ENCODE peak calls at places on chromosomes 4 and X, in ten cellular contexts. P, D, E, L, B, V, C, Q, T and W are unnamed samples.

GRCh38 chr4:169770411-169770810 is 12.7 kb upstream of the HPF1 start:
- DNase-seq in Q (no peak), T (peak; percentile 51), E (no peak), V (no peak), C (no peak), B (no peak), D (no peak), L (no peak), P (peak; percentile 28), W (no peak)

GRCh38 chr4:100539706-100540105 is 21.9 kb upstream of the EMCN start:
- DNase-seq in P (no peak), V (no peak), C (no peak), E (no peak), Q (no peak), L (no peak), D (no peak), T (no peak), B (no peak), W (peak; percentile 47)

GRCh38 chrX:24515447-24515846 is 50.4 kb downstream of the PDK3 start:
- DNase-seq in D (no peak), C (peak; percentile 48), Q (no peak), P (peak; percentile 38), V (peak; percentile 4), T (peak; percentile 2), B (no peak), E (no peak), L (no peak), W (no peak)

GRCh38 chrX:17499512-17499911 is 124.5 kb downstream of the NHS start:
- DNase-seq in T (no peak), L (no peak), C (no peak), V (no peak), E (no peak), P (no peak), D (no peak), Q (no peak), B (no peak), W (no peak)

GRCh38 chr4:155931634-155932033 is 22.0 kb downstream of the CTSO start:
- DNase-seq in B (no peak), P (no peak), C (no peak), D (no peak), L (no peak), T (no peak), V (no peak), Q (no peak), E (no peak), W (no peak)

GRCh38 chr4:105765690-105766407 is 57.3 kb downstream of the GSTCD start:
- DNase-seq in L (peak; percentile 83), P (peak; percentile 90), Q (no peak), C (no peak), B (peak; percentile 93), E (no peak), T (peak; percentile 87), V (peak; percentile 94), D (peak; percentile 63), W (no peak)

GRCh38 chr4:54657194-54657555 is 582 bp upstream of the KIT start:
- DNase-seq in L (no peak), P (no peak), B (no peak), D (no peak), C (peak; percentile 42), E (peak; percentile 14), T (no peak), V (no peak), Q (no peak), W (no peak)

GRCh38 chr4:186159613-186160012 is 31.8 kb upstream of the CYP4V2 start:
- DNase-seq in B (no peak), C (no peak), Q (peak; percentile 61), L (no peak), V (no peak), T (no peak), E (no peak), D (no peak), P (no peak), W (no peak)

GRCh38 chr4:183213996-183214395 is 106.1 kb downstream of the CLDN22 start:
- DNase-seq in D (no peak), Q (no peak), P (no peak), E (no peak), B (no peak), L (no peak), T (no peak), V (no peak), C (no peak), W (no peak)

GRCh38 chr4:140568507-140569306 is at the start of gene UCP1:
- DNase-seq in B (no peak), D (no peak), L (peak; percentile 37), V (no peak), T (peak; percentile 26), P (no peak), C (peak; percentile 81), E (peak; percentile 85), Q (no peak), W (no peak)

GRCh38 chr4:147492761-147493160 is 11.9 kb downstream of the EDNRA start:
- DNase-seq in C (no peak), T (peak; percentile 94), P (peak; percentile 94), Q (no peak), V (peak; percentile 87), E (no peak), D (no peak), B (peak; percentile 86), L (peak; percentile 35), W (no peak)

GRCh38 chr4:88244821-88245579 is 39.4 kb downstream of the PPM1K start:
- DNase-seq in V (no peak), P (no peak), D (no peak), T (no peak), B (no peak), Q (peak; percentile 62), L (no peak), C (no peak), E (no peak), W (peak; percentile 78)
- H3K9ac ChIP-seq in V (no peak overlapping the region), P (no peak overlapping the region), D (no peak overlapping the region), T (no peak overlapping the region), B (no peak overlapping the region), Q (peak overlapping the region; percentile 35), L (no peak overlapping the region), C (no peak overlapping the region), E (no peak overlapping the region), W (peak overlapping the region; percentile 47)

GRCh38 chr4:58166496-58166895 is 1056.3 kb upstream of the IGFBP7 start:
- DNase-seq in Q (no peak), T (no peak), V (no peak), P (no peak), B (no peak), E (no peak), L (no peak), D (no peak), C (no peak), W (no peak)
- H3K9me3 ChIP-seq in Q (peaks cover 25% of the 10 kb centered on the region), T (no peaks in the 10 kb centered on the region), V (peaks cover 2% of the 10 kb centered on the region), P (no peaks in the 10 kb centered on the region), B (no peaks in the 10 kb centered on the region), E (no peaks in the 10 kb centered on the region), L (no peaks in the 10 kb centered on the region), D (no peaks in the 10 kb centered on the region), C (no peaks in the 10 kb centered on the region), W (no peaks in the 10 kb centered on the region)

GRCh38 chr4:57136281-57136680 is 26.1 kb upstream of the IGFBP7 start:
- DNase-seq in V (peak; percentile 80), P (no peak), L (peak; percentile 66), Q (no peak), B (peak; percentile 78), E (no peak), D (no peak), T (no peak), C (no peak), W (no peak)

GRCh38 chr4:57129477-57129876 is 19.3 kb upstream of the IGFBP7 start:
- DNase-seq in Q (no peak), T (no peak), P (no peak), V (no peak), L (no peak), B (no peak), E (no peak), C (no peak), D (no peak), W (no peak)

GRCh38 chr4:57137261-57137660 is 27.1 kb upstream of the IGFBP7 start:
- DNase-seq in P (no peak), B (peak; percentile 41), L (no peak), C (no peak), Q (no peak), V (no peak), D (no peak), T (no peak), E (no peak), W (no peak)

GRCh38 chr4:57131849-57132745 is 21.9 kb upstream of the IGFBP7 start:
- DNase-seq in V (peak; percentile 24), P (no peak), T (no peak), C (peak; percentile 6), L (no peak), E (no peak), B (peak; percentile 67), D (no peak), Q (no peak), W (no peak)

GRCh38 chr4:57132746-57133142 is 22.6 kb upstream of the IGFBP7 start:
- DNase-seq in E (no peak), Q (no peak), D (no peak), B (no peak), V (no peak), T (no peak), C (no peak), P (no peak), L (no peak), W (no peak)
- H3K4me1 ChIP-seq in E (peaks cover 10% of the 10 kb centered on the region), Q (no peaks in the 10 kb centered on the region), D (no peaks in the 10 kb centered on the region), B (peaks cover 27% of the 10 kb centered on the region), V (peaks cover 9% of the 10 kb centered on the region), T (peaks cover 12% of the 10 kb centered on the region), C (no peaks in the 10 kb centered on the region), P (no peaks in the 10 kb centered on the region), L (peaks cover 19% of the 10 kb centered on the region), W (no peaks in the 10 kb centered on the region)

GRCh38 chrX:103310592-103311400 is at the start of gene BEX2:
- DNase-seq in P (peak; percentile 42), C (peak; percentile 87), D (peak; percentile 40), Q (peak; percentile 87), T (peak; percentile 51), L (peak; percentile 40), E (peak; percentile 89), V (no peak), B (no peak), W (no peak)
- H3K9ac ChIP-seq in P (no peak within 1 kb of the TSS), C (peak within 1 kb of the TSS; percentile 71), D (peak within 1 kb of the TSS; percentile 70), Q (peak within 1 kb of the TSS; percentile 66), T (peak within 1 kb of the TSS; percentile 45), L (no peak within 1 kb of the TSS), E (no peak within 1 kb of the TSS), V (no peak within 1 kb of the TSS), B (peak within 1 kb of the TSS; percentile 52), W (no peak within 1 kb of the TSS)

GRCh38 chrX:1444896-1445480 is 7.7 kb downstream of the ASMTL start:
- DNase-seq in P (no peak), C (no peak), T (no peak), V (no peak), L (no peak), D (no peak), B (no peak), Q (no peak), E (no peak), W (peak; percentile 2)
- H3K9me3 ChIP-seq in P (no peaks in the 10 kb centered on the region), C (peaks cover 10% of the 10 kb centered on the region), T (no peaks in the 10 kb centered on the region), V (peaks cover 7% of the 10 kb centered on the region), L (no peaks in the 10 kb centered on the region), D (no peaks in the 10 kb centered on the region), B (peaks cover 2% of the 10 kb centered on the region), Q (no peaks in the 10 kb centered on the region), E (no peaks in the 10 kb centered on the region), W (peaks cover 14% of the 10 kb centered on the region)